ENCODE peak calls at places on chromosome 17, in six cellular contexts. W, E, Q, T, A and U are unnamed samples.

GRCh38 chr17:30840775-30841174 is 9.0 kb downstream of the ATAD5 start:
- DNase-seq in W (no peak), E (no peak), Q (no peak), T (no peak), A (no peak), U (no peak)

GRCh38 chr17:9768381-9768934 is 22.9 kb downstream of the DHRS7C start:
- DNase-seq in W (no peak), E (no peak), Q (no peak), T (peak), A (peak), U (peak)

GRCh38 chr17:45019177-45019711 is 32.2 kb downstream of the DCAKD start:
- DNase-seq in W (peak), E (peak), Q (peak), T (peak), A (peak), U (no peak)

GRCh38 chr17:76076765-76077581 is 2.0 kb upstream of the ZACN start:
- DNase-seq in W (no peak), E (no peak), Q (no peak), T (no peak), A (peak), U (no peak)

GRCh38 chr17:30176845-30177244 is 58.7 kb downstream of the SLC6A4 start:
- DNase-seq in W (no peak), E (peak), Q (no peak), T (no peak), A (no peak), U (no peak)

GRCh38 chr17:41813039-41813680 is 356 bp downstream of the FKBP10 start:
- DNase-seq in W (no peak), E (no peak), Q (no peak), T (no peak), A (no peak), U (no peak)

GRCh38 chr17:32783602-32784001 is 93.3 kb downstream of the MYO1D start:
- DNase-seq in W (peak), E (no peak), Q (peak), T (peak), A (peak), U (peak)

GRCh38 chr17:2395258-2396170 is 5.3 kb downstream of the MNT start:
- DNase-seq in W (no peak), E (peak), Q (no peak), T (peak), A (no peak), U (peak)

GRCh38 chr17:29645516-29646051 is 22.9 kb upstream of the CORO6 start:
- DNase-seq in W (no peak), E (peak), Q (no peak), T (peak), A (no peak), U (no peak)

GRCh38 chr17:49494937-49495841 is at the start of gene NGFR:
- DNase-seq in W (peak), E (peak), Q (peak), T (no peak), A (peak), U (no peak)

GRCh38 chr17:68460715-68461114 is 3.4 kb upstream of the WIPI1 start:
- DNase-seq in W (no peak), E (no peak), Q (no peak), T (no peak), A (no peak), U (no peak)

GRCh38 chr17:81716674-81716996 is 4.6 kb downstream of the SLC25A10 start:
- DNase-seq in W (no peak), E (no peak), Q (no peak), T (no peak), A (no peak), U (no peak)

GRCh38 chr17:65711671-65712276 is 150.3 kb upstream of the AXIN2 start:
- DNase-seq in W (no peak), E (no peak), Q (no peak), T (no peak), A (no peak), U (no peak)

GRCh38 chr17:79420318-79421243 is 190.3 kb downstream of the RBFOX3 start:
- DNase-seq in W (no peak), E (no peak), Q (no peak), T (peak), A (no peak), U (no peak)

GRCh38 chr17:80832266-80832676 is 159.4 kb upstream of the CHMP6 start:
- DNase-seq in W (no peak), E (peak), Q (peak), T (peak), A (peak), U (no peak)

GRCh38 chr17:68981288-68981687 is 26.1 kb upstream of the ABCA8 start:
- DNase-seq in W (no peak), E (peak), Q (no peak), T (peak), A (no peak), U (no peak)

GRCh38 chr17:74165811-74166365 is 37.6 kb upstream of the RPL38 start:
- DNase-seq in W (no peak), E (no peak), Q (no peak), T (no peak), A (no peak), U (no peak)

GRCh38 chr17:8073627-8074485 is 13.7 kb downstream of the ALOX12B start:
- DNase-seq in W (peak), E (peak), Q (no peak), T (peak), A (peak), U (peak)